ENCODE peak calls at places on chromosome X, in five cellular contexts. A, O, R, E and B are unnamed samples.

GRCh38 chrX:100928660-100929613 is at the start of gene XKRX:
- DNase-seq in A (peak), O (peak), R (no peak), E (peak), B (peak)

GRCh38 chrX:40174594-40175415 is 77.0 kb upstream of the BCOR start:
- DNase-seq in A (peak), O (peak), R (no peak), E (no peak), B (peak)

GRCh38 chrX:70338290-70338689 is 48.4 kb downstream of the KIF4A start:
- DNase-seq in A (no peak), O (no peak), R (no peak), E (no peak), B (no peak)

GRCh38 chrX:123219916-123220315 is 35.8 kb downstream of the GRIA3 start:
- DNase-seq in A (no peak), O (no peak), R (no peak), E (no peak), B (no peak)

GRCh38 chrX:74923942-74924448 is 1.3 kb downstream of the NEXMIF start:
- DNase-seq in A (peak), O (no peak), R (no peak), E (no peak), B (peak)

GRCh38 chrX:54045563-54046228 is 1.4 kb upstream of the PHF8 start:
- DNase-seq in A (no peak), O (peak), R (no peak), E (no peak), B (peak)

GRCh38 chrX:74788545-74789086 is 136.6 kb downstream of the NEXMIF start:
- DNase-seq in A (no peak), O (no peak), R (no peak), E (no peak), B (no peak)

GRCh38 chrX:37348237-37349130 is 680 bp upstream of the PRRG1 start:
- DNase-seq in A (no peak), O (no peak), R (no peak), E (no peak), B (no peak)

GRCh38 chrX:102832661-102833060 is 104.4 kb upstream of the RAB40AL start:
- DNase-seq in A (no peak), O (peak), R (no peak), E (no peak), B (peak)

GRCh38 chrX:56813318-56813837 is 84.3 kb downstream of the NBDY start:
- DNase-seq in A (no peak), O (no peak), R (peak), E (peak), B (no peak)

GRCh38 chrX:29257516-29257915 is 670.3 kb downstream of the IL1RAPL1 start:
- DNase-seq in A (no peak), O (no peak), R (no peak), E (no peak), B (no peak)

GRCh38 chrX:77446029-77446585 is 1.1 kb upstream of the FGF16 start:
- DNase-seq in A (peak), O (no peak), R (no peak), E (no peak), B (no peak)

GRCh38 chrX:3577551-3577950 is 135.9 kb downstream of the PRKX start:
- DNase-seq in A (no peak), O (no peak), R (no peak), E (no peak), B (no peak)

GRCh38 chrX:25648790-25649189 is 489.4 kb upstream of the MAGEB18 start:
- DNase-seq in A (no peak), O (no peak), R (no peak), E (no peak), B (no peak)

GRCh38 chrX:101231080-101231479 is 11.5 kb downstream of the DRP2 start:
- DNase-seq in A (no peak), O (no peak), R (no peak), E (no peak), B (no peak)

GRCh38 chrX:149074429-149074828 is 430.7 kb downstream of the IDS start:
- DNase-seq in A (no peak), O (peak), R (no peak), E (no peak), B (no peak)